ENCODE peak calls at places on chromosomes 11 and 22, in four cellular contexts. F, P, S and B are unnamed samples.

GRCh38 chr11:2122907-2123627 is 16.1 kb downstream of the IGF2 start:
- DNase-seq in F (peak), P (no peak), S (no peak), B (no peak)

GRCh38 chr11:73647459-73648100 is 1.2 kb downstream of the PLEKHB1 start:
- DNase-seq in S (peak), P (peak), F (peak), B (peak)

GRCh38 chr11:57527056-57527631 is 3.4 kb downstream of the TIMM10 start:
- DNase-seq in P (no peak), F (peak), S (no peak), B (peak)

GRCh38 chr22:30754971-30755759 is 60.5 kb downstream of the OSBP2 start:
- DNase-seq in S (no peak), P (peak), F (peak), B (peak)

GRCh38 chr11:8340299-8340698 is 76.6 kb upstream of the LMO1 start:
- DNase-seq in P (no peak), F (no peak), S (no peak), B (no peak)

GRCh38 chr11:5600374-5600851 is 4.0 kb downstream of the TRIM6 start:
- DNase-seq in S (no peak), F (peak), P (no peak), B (peak)

GRCh38 chr11:16737860-16738197 is 618 bp upstream of the C11orf58 start:
- DNase-seq in F (no peak), P (no peak), S (no peak), B (no peak)

GRCh38 chr11:69265911-69266510 is 27.9 kb upstream of the MYEOV start:
- DNase-seq in F (peak), P (no peak), S (no peak), B (no peak)

GRCh38 chr11:77592727-77593126 is 3.0 kb downstream of the AQP11 start:
- DNase-seq in S (no peak), F (no peak), P (no peak), B (no peak)

GRCh38 chr11:30936476-30936875 is 350.3 kb upstream of the MPPED2 start:
- DNase-seq in F (no peak), S (no peak), P (no peak), B (no peak)

GRCh38 chr22:30893434-30894370 is 74.9 kb downstream of the MORC2 start:
- DNase-seq in P (no peak), S (peak), F (peak), B (no peak)

GRCh38 chr11:61021661-61022212 is 50.3 kb downstream of the CD6 start:
- DNase-seq in F (peak), P (no peak), S (no peak), B (peak)

GRCh38 chr11:97739892-97740782 is 1280.6 kb upstream of the CNTN5 start:
- DNase-seq in F (no peak), S (no peak), P (no peak), B (peak)

GRCh38 chr11:299081-299891 is at the start of gene IFITM5:
- DNase-seq in S (no peak), P (no peak), F (peak), B (no peak)

GRCh38 chr11:117992620-117993019 is 6.4 kb downstream of the IL10RA start:
- DNase-seq in F (no peak), S (no peak), P (no peak), B (peak)

GRCh38 chr11:57763568-57763967 is 2.0 kb downstream of the CTNND1 start:
- DNase-seq in P (no peak), F (peak), S (no peak), B (peak)

GRCh38 chr11:95531116-95531515 is 258.5 kb downstream of the FAM76B start:
- DNase-seq in P (peak), F (no peak), S (no peak), B (no peak)

GRCh38 chr11:67439321-67440228 is 2.1 kb upstream of the PTPRCAP start:
- DNase-seq in F (peak), S (no peak), P (no peak), B (peak)

GRCh38 chr11:70466154-70466553 is 67.8 kb downstream of the CTTN start:
- DNase-seq in P (no peak), F (no peak), S (no peak), B (peak)

GRCh38 chr11:57425565-57426438 is 1.1 kb downstream of the SLC43A3 start:
- DNase-seq in S (peak), F (no peak), P (no peak), B (peak)

GRCh38 chr11:3169952-3170755 is 5.0 kb upstream of the OSBPL5 start:
- DNase-seq in P (no peak), F (peak), S (no peak), B (peak)

GRCh38 chr11:8039530-8040260 is 41.3 kb upstream of the TUB start:
- DNase-seq in P (no peak), F (no peak), S (peak), B (no peak)

GRCh38 chr11:61129608-61130523 is 27.6 kb downstream of the CD5 start:
- DNase-seq in S (peak), F (peak), P (peak), B (peak)

GRCh38 chr11:7892059-7892699 is 38.9 kb downstream of the OR10A6 start:
- DNase-seq in S (no peak), F (no peak), P (peak), B (no peak)

GRCh38 chr22:31248138-31248745 is 36.1 kb downstream of the LIMK2 start:
- DNase-seq in P (peak), F (peak), S (peak), B (peak)

GRCh38 chr11:68128682-68129327 is 7.6 kb upstream of the CHKA start:
- DNase-seq in P (peak), F (peak), S (no peak), B (no peak)

GRCh38 chr11:20042717-20043392 is 117.4 kb downstream of the DBX1 start:
- DNase-seq in P (no peak), F (no peak), S (no peak), B (no peak)

GRCh38 chr11:58867556-58867955 is 23.1 kb upstream of the GLYATL2 start:
- DNase-seq in P (no peak), S (no peak), F (no peak), B (peak)
- TF ChIP-seq CTCF in P (no peak), S (no peak), F (no peak), B (no peak)

GRCh38 chr22:44092636-44093220 is 68.6 kb downstream of the PARVB start:
- DNase-seq in S (no peak), F (peak), P (no peak), B (no peak)

GRCh38 chr22:44089717-44090570 is 65.8 kb downstream of the PARVB start:
- DNase-seq in S (no peak), P (no peak), F (peak), B (no peak)

GRCh38 chr22:44091751-44092150 is 67.6 kb downstream of the PARVB start:
- DNase-seq in S (no peak), P (no peak), F (no peak), B (no peak)

GRCh38 chr22:44090571-44090905 is 66.4 kb downstream of the PARVB start:
- DNase-seq in P (no peak), F (peak), S (no peak), B (no peak)

GRCh38 chr22:44091021-44091721 is 67.1 kb downstream of the PARVB start:
- DNase-seq in F (peak), S (no peak), P (no peak), B (peak)
- TF ChIP-seq CTCF in F (peak), S (no peak), P (peak), B (no peak)

DNA sequence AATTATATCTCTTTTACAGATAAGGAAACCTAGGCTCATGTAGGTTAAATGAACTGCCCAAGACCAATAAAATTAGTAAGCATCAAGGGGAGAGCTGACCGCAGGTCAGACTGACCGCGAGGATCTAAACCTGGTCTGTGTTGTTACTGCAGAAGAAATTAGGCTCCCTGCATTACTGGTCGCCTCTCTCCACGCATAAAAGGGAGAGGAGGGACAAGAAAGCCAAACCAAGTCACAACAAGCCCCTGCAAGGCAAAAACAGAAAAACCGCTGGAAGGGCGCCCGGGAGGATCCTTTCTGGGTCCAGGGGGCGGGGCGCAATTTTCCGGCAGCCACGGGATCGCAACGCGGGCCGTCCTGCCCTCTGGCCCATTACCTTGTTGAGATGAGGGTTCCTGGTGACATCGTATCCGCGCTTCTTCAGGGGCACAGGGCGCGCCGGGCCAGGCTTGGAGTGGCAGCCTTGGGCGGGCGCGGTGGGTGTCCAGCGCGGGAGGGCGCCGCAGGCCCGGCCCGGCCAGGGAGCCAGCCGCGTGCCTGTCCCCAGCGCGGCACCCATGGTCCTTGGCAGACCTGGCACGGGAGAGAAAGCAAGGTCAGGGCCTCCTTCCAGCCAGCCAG is 920 bp downstream of the ME3 start:
- DNase-seq in P (no peak), S (peak), F (peak), B (no peak)
- TF ChIP-seq CTCF in P (no peak), S (no peak), F (no peak), B (no peak)

GRCh38 chr22:46936378-46936916 is 174.0 kb downstream of the TBC1D22A start:
- DNase-seq in P (peak), S (no peak), F (no peak), B (no peak)

GRCh38 chr22:46935506-46936377 is 173.3 kb downstream of the TBC1D22A start:
- DNase-seq in P (no peak), F (no peak), S (no peak), B (peak)

GRCh38 chr22:46934746-46935491 is 172.5 kb downstream of the TBC1D22A start:
- DNase-seq in F (peak), P (peak), S (no peak), B (peak)

GRCh38 chr22:46937939-46938338 is 175.5 kb downstream of the TBC1D22A start:
- DNase-seq in F (no peak), S (no peak), P (no peak), B (no peak)

GRCh38 chr22:46937185-46937584 is 174.7 kb downstream of the TBC1D22A start:
- DNase-seq in P (no peak), S (no peak), F (no peak), B (no peak)
- TF ChIP-seq CTCF in P (no peak), S (no peak), F (no peak), B (no peak)